ENCODE peak calls at places on chromosomes 3 and 15, in five cellular contexts. A, J, T, V and C are unnamed samples. For H3K4me1, the result is how much of the 10 kb centered on the place peaks cover.

GRCh38 chr15:80967451-80967850 is 22.2 kb downstream of the MESD start:
- DNase-seq in A (no peak), J (no peak), T (no peak), V (no peak), C (no peak)

GRCh38 chr3:9721015-9721697 is 10.4 kb upstream of the BRPF1 start:
- DNase-seq in A (no peak), J (no peak), T (no peak), V (no peak), C (no peak)

GRCh38 chr3:42025388-42026138 is 63.7 kb upstream of the ULK4 start:
- DNase-seq in A (peak), J (no peak), T (peak), V (peak), C (no peak)

GRCh38 chr15:39657181-39657580 is 76.3 kb downstream of the THBS1 start:
- DNase-seq in A (no peak), J (no peak), T (no peak), V (no peak), C (no peak)

GRCh38 chr3:43001094-43001553 is 22.0 kb downstream of the GASK1A start:
- DNase-seq in A (peak), J (no peak), T (no peak), V (peak), C (peak)

GRCh38 chr15:55255714-55256113 is 33.9 kb downstream of the RAB27A start:
- DNase-seq in A (no peak), J (peak), T (no peak), V (no peak), C (no peak)

GRCh38 chr3:45199837-45200648 is 26.0 kb downstream of the TMEM158 start:
- DNase-seq in A (no peak), J (no peak), T (no peak), V (peak), C (no peak)

GRCh38 chr3:38543602-38544001 is 47.5 kb downstream of the EXOG start:
- DNase-seq in A (peak), J (no peak), T (peak), V (no peak), C (no peak)

GRCh38 chr3:71753716-71754609 is at the start of gene GPR27:
- DNase-seq in A (peak), J (no peak), T (peak), V (no peak), C (peak)

GRCh38 chr15:85646538-85647091 is 148.1 kb downstream of the KLHL25 start:
- DNase-seq in A (no peak), J (peak), T (no peak), V (no peak), C (no peak)
- H3K4me1 ChIP-seq in A (under half), J (under half), T (under half), V (under half), C (under half)

GRCh38 chr15:67148196-67148701 is 82.8 kb downstream of the SMAD3 start:
- DNase-seq in A (no peak), J (no peak), T (no peak), V (peak), C (no peak)
- H3K4me1 ChIP-seq in A (half or more), J (half or more), T (half or more), V (half or more), C (under half)

DNA sequence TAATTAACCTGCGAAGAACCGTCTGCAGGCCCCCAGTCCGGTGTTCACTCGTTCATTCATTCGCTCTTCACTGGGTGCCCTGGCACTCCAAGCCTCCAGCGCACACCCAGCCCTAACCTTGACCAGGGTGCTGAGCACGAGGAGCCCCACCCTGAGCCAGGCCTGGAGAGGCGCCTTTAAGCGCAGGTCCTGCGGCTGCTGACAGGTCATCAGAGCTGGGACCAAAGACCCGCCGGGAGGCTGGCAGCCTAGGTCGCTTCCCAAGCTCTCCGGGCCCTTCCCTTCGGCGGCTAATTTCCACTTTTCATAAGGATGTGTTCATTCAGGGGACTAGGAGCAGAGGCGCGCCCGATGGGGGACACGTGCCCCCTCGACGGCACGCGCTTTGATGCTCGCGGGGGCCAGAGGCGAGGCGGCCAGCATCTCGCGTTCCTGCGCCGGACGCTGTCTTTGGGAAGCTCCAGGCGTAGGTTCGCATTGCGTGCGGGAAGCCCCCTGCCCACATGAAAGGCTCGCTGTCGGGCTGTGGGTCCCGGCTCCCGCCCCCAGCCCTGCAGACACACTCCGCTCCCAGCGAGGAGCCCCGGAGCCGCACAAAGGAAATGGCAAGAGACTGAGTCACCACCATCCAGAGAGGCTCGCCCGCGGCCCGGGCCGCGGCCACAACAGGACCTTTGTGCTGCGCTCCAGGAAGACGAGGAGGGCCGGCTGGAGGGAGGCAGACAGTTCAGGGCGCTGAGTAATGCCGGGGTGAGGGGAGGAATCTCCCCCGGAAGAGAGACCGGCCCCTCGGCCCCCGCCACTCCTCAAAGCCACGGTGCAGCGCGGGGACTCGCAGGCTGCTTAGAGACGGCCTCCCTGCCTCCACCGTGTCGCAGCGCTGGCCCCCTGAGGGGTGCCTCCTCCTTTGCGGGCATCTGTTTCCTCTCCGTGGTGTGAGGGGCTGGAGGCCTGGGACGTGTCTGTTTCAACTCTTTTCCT is 266.4 kb upstream of the HES1 start:
- DNase-seq in A (peak), J (no peak), T (peak), V (peak), C (no peak)
- H3K4me1 ChIP-seq in A (under half), J (under half), T (half or more), V (half or more), C (under half)

DNA sequence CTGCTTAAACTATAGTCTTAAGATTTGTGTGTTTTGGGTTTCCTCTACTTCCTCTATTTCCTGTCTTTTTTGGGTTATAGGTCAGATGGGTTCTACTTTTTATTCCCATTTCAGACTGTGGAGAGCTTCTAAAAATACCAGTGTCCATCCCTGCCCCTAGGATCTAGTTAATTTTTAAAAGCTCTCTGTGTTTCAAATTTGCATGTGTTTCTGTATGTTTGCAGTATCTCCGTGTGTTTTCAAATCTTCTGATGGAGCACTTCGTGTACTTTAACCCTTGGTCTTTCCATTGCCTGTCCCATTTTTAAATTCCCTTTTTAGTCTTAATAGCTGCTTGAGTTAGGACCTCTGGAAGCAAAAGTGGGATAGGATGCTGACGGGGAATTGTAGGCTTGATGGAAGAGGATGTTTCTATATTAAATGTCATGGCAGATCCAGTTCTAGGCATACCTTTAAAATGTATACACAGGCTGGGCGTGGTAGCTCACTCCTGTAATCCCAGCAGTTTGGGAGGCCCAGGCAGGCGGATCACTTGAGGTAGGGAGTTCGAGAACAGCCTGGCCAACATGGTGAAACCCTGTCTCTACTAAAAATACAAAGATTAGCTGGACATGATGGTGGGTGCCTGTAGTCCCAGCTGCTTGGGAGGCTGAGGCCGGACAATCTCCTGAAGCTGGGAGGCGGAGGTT is 8.4 kb downstream of the CHD2 start:
- DNase-seq in A (no peak), J (no peak), T (no peak), V (no peak), C (no peak)
- H3K4me1 ChIP-seq in A (half or more), J (half or more), T (half or more), V (half or more), C (half or more)

GRCh38 chr3:114331007-114331406 is 37.2 kb downstream of the TIGIT start:
- DNase-seq in A (no peak), J (no peak), T (no peak), V (no peak), C (no peak)
- H3K4me1 ChIP-seq in A (under half), J (under half), T (under half), V (under half), C (under half)

DNA sequence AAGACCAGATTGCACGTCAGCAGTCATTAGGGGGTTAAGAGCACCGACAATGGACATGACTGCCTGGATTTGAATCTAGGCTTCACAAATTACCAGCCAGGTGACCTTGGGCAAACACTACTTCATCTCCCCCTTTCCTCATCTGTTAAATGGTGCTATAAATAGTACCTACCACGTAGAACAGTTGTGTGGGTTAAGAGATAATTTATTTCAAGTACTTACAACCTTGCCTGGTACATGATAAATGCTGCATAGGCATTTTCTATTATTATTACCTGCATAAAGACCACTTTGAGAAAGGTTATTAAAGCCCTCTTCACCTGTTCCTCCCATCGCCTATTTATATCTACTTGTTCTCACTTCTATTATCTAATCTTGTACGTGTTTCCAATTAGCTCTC is 64.7 kb downstream of the BTD start:
- DNase-seq in A (no peak), J (no peak), T (no peak), V (no peak), C (no peak)
- H3K4me1 ChIP-seq in A (under half), J (under half), T (under half), V (under half), C (under half)

GRCh38 chr15:89091667-89092220 is 3.5 kb downstream of the ABHD2 start:
- DNase-seq in A (no peak), J (no peak), T (no peak), V (no peak), C (no peak)
- H3K4me1 ChIP-seq in A (half or more), J (under half), T (half or more), V (half or more), C (half or more)

DNA sequence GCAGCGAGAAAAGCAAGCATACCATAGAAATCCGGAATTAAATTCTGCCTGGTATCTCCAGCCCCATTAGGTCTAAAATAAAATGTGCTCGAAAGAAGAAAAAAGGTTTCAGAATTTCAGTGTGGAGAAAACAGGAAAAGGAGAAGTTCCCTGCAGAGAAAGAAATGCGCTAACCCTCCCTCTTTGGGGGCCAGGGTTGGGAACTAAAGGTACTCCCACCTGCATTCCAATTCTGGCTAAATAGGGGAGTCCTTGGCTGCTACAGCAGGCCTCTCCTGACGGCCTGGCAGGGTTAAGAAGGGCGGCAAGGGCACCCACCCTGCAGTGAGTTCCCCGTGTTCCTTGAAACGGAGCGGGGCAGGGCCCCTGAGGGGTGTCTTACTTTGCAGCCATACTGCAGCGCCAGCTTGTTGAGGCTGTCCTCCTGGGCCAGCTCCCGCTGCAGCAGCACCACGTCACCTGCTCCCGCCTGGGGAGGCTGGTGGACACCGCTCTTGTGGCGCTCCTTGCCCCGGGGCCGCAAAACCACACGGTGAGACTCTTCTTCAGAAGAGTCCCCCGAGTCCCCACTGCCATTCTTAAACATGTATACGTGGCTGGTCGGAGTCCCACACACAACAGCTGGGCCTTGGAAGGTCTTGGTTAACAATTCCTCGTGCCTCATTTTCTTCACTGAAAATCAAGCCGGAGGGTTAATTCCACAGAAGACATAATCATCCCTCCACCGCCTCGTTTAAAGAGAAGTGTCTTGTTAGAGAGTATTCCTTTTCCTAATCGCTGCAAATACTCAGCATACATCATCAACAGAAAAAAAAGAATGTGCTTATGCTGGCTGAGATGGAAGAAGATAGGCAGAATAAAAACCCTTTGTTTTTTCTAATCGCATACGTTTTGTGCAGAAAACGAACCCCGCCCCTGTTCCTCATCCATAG is 1.6 kb downstream of the LYSMD4 start:
- DNase-seq in A (no peak), J (no peak), T (no peak), V (no peak), C (peak)
- H3K4me1 ChIP-seq in A (under half), J (under half), T (under half), V (under half), C (under half)

DNA sequence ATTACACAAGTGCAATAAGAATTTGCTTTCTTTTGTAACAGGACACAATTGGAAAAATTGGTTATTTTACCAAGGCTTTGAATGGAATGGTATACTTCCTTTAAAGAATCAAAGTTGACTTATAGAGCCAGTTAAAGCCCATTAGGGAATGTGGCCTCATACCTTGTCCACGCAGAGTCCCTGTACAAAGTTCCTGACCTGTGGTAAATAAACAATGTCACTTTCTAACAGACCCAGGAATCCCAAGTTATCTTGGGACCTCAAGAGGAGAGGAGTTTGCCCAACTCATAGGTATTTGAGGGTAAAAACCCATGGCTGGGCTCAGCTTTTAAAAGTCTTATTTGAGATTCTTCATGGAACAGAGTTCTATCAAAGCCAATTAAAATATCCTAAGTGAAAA is 12.0 kb upstream of the NUP210 start:
- DNase-seq in A (no peak), J (no peak), T (no peak), V (no peak), C (no peak)
- H3K4me1 ChIP-seq in A (under half), J (under half), T (under half), V (under half), C (under half)

GRCh38 chr3:23738946-23739345 is 66.8 kb upstream of the UBE2E1 start:
- DNase-seq in A (no peak), J (no peak), T (no peak), V (peak), C (no peak)

GRCh38 chr3:23741403-23741706 is 64.4 kb upstream of the UBE2E1 start:
- DNase-seq in A (no peak), J (no peak), T (no peak), V (no peak), C (no peak)

GRCh38 chr3:23739536-23739935 is 66.2 kb upstream of the UBE2E1 start:
- DNase-seq in A (no peak), J (no peak), T (no peak), V (peak), C (no peak)

GRCh38 chr3:23743141-23743784 is 62.5 kb upstream of the UBE2E1 start:
- DNase-seq in A (no peak), J (no peak), T (no peak), V (peak), C (no peak)

DNA sequence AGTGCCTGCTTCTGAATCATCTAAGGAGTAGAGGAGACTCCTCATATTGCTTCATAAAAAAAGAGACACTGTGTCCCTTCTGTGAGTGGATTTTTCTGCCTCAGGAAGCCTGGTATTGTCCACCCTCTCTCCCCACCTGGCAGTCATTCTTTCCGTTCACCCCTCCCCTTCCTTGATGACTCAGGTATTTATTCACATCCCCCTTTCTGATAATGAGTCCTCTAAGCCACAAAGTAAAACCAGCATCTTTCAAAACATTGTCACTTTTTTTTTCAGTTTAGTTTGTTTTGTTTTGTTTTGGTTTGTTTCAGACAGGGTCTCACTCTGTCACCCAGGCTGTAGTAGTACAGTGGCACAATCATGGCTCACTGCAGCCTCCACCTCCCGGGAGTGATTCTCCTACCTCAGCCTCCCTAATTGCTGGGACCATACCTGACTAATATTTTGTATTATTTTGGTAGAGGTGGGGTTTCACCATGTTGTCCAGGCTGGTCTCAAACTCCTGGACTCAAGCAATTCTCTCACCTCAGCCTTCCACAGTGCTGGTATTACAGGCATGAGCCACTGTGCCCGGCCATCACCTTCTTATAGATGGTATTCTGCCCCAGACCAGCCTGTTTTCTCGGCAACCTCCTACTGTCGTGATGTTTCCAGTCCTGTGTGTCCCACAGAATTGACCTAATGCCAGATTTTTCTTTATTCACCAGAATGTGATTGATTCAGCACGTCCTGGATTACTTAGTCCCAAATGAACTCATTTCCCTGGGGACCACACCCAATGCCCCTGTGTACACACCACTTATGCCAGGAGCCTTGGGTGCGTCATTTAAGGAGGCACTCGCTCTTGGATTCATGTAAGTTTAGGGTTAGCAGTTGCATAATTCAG is 65.0 kb upstream of the UBE2E1 start:
- DNase-seq in A (no peak), J (no peak), T (no peak), V (peak), C (no peak)
- H3K4me1 ChIP-seq in A (under half), J (under half), T (under half), V (half or more), C (under half)